ENCODE peak calls at places on chromosomes 7 and 10, in five cellular contexts. F is A549; R is OCI-LY7; D is psoas muscle; M is CD8-positive, alpha-beta memory T cell. X is an unnamed sample.

GRCh38 chr7:129163875-129164544 is 19.5 kb downstream of the TSPAN33 start:
- DNase-seq in F (peak; percentile 62), R (peak; percentile 69), D (no peak), M (no peak), X (no peak)

GRCh38 chr7:94656925-94657731 is 1.2 kb upstream of the SGCE start:
- DNase-seq in F (no peak), R (peak; percentile 72), D (no peak), M (no peak), X (no peak)

GRCh38 chr10:118290471-118290995 is 51.6 kb downstream of the FAM204A start:
- DNase-seq in F (no peak), R (no peak), D (no peak), M (no peak), X (no peak)

GRCh38 chr10:59134302-59134701 is 42.1 kb upstream of the PHYHIPL start:
- DNase-seq in F (no peak), R (no peak), D (no peak), M (no peak), X (no peak)

GRCh38 chr7:85454904-85455303 is 268.0 kb upstream of the SEMA3D start:
- DNase-seq in F (no peak), R (no peak), D (no peak), M (no peak), X (no peak)

GRCh38 chr7:124201768-124202349 is 169.0 kb upstream of the TMEM229A start:
- DNase-seq in F (no peak), R (no peak), D (no peak), M (no peak), X (no peak)

GRCh38 chr10:70678757-70679489 is 6.6 kb downstream of the ADAMTS14 start:
- DNase-seq in F (no peak), R (no peak), D (no peak), M (no peak), X (no peak)

GRCh38 chr10:124010563-124011131 is 82.8 kb downstream of the CHST15 start:
- DNase-seq in F (no peak), R (no peak), D (peak; percentile 74), M (no peak), X (no peak)

GRCh38 chr7:1537631-1538412 is 7.3 kb downstream of the MAFK start:
- DNase-seq in F (peak; percentile 86), R (no peak), D (peak; percentile 93), M (no peak), X (peak; percentile 99)

GRCh38 chr7:136009488-136010079 is 32.4 kb upstream of the MTPN start:
- DNase-seq in F (peak; percentile 15), R (peak; percentile 69), D (no peak), M (no peak), X (no peak)

GRCh38 chr10:26879744-26880143 is 19.0 kb upstream of the ABI1 start:
- DNase-seq in F (peak; percentile 8), R (peak; percentile 17), D (no peak), M (no peak), X (no peak)

GRCh38 chr10:55786461-55786860 is 574.6 kb downstream of the ZWINT start:
- DNase-seq in F (no peak), R (no peak), D (no peak), M (no peak), X (no peak)

GRCh38 chr7:135434047-135434446 is 75.9 kb downstream of the CNOT4 start:
- DNase-seq in F (no peak), R (no peak), D (no peak), M (no peak), X (no peak)

GRCh38 chr10:13056461-13057077 is 43.4 kb upstream of the OPTN start:
- DNase-seq in F (peak; percentile 43), R (no peak), D (no peak), M (no peak), X (no peak)

GRCh38 chr10:128062331-128062730 is 63.9 kb downstream of the MKI67 start:
- DNase-seq in F (no peak), R (peak; percentile 39), D (no peak), M (no peak), X (no peak)

GRCh38 chr10:43667736-43668371 is 19.2 kb upstream of the ZNF32 start:
- DNase-seq in F (no peak), R (no peak), D (no peak), M (no peak), X (no peak)
- H3K4me3 ChIP-seq in F (no peak overlapping the region), R (no peak overlapping the region), D (no peak overlapping the region), M (no peak overlapping the region), X (peak overlapping the region; percentile 56)

GRCh38 chr10:132582795-132583194 is 45.2 kb downstream of the INPP5A start:
- DNase-seq in F (no peak), R (no peak), D (no peak), M (no peak), X (no peak)
- H3K4me3 ChIP-seq in F (no peak overlapping the region), R (no peak overlapping the region), D (no peak overlapping the region), M (no peak overlapping the region), X (no peak overlapping the region)

GRCh38 chr10:28925154-28925663 is 247.9 kb downstream of the BAMBI start:
- DNase-seq in F (no peak), R (no peak), D (peak; percentile 45), M (no peak), X (no peak)
- H3K4me3 ChIP-seq in F (no peak overlapping the region), R (no peak overlapping the region), D (peak overlapping the region; percentile 53), M (no peak overlapping the region), X (no peak overlapping the region)

DNA sequence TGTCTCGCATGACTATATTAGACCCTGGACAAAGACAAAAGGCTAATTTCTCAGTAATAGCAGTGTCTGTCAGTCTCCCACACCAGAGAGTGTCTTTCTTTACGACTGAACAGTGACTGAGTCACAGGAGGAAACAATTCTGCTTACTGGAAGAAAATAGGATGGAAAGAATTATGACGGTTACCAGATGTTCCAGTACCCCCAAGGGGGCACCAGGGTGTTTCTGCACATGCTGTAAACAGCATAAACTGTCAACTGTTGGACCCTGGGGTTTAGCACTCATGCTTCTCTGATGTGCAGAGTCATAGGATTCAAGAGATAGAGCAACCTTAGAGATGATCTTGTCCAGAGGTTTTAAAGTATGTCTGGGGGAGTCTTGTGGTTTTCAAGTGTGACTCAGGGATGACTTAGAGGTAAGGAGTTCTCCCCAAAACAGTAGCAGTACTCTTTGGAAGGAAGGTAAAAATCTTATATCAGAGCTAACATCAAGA is 291.7 kb downstream of the THSD7A start:
- DNase-seq in F (no peak), R (peak; percentile 77), D (no peak), M (no peak), X (no peak)
- H3K4me3 ChIP-seq in F (no peak overlapping the region), R (no peak overlapping the region), D (no peak overlapping the region), M (no peak overlapping the region), X (no peak overlapping the region)

GRCh38 chr7:158547817-158548216 is 39.8 kb downstream of the PTPRN2 start:
- DNase-seq in F (no peak), R (no peak), D (no peak), M (no peak), X (no peak)

GRCh38 chr7:158550886-158551452 is 36.7 kb downstream of the PTPRN2 start:
- DNase-seq in F (no peak), R (no peak), D (no peak), M (no peak), X (no peak)

GRCh38 chr7:158549834-158550700 is 37.6 kb downstream of the PTPRN2 start:
- DNase-seq in F (no peak), R (no peak), D (no peak), M (no peak), X (no peak)

GRCh38 chr7:158548726-158549125 is 38.9 kb downstream of the PTPRN2 start:
- DNase-seq in F (no peak), R (no peak), D (no peak), M (no peak), X (no peak)

GRCh38 chr7:158549176-158549833 is 38.3 kb downstream of the PTPRN2 start:
- DNase-seq in F (no peak), R (no peak), D (peak; percentile 68), M (no peak), X (no peak)
- H3K4me3 ChIP-seq in F (no peak overlapping the region), R (no peak overlapping the region), D (peak overlapping the region; percentile 32), M (no peak overlapping the region), X (no peak overlapping the region)

X was measured in ascending aorta.